ENCODE peak calls at places on chromosomes 1 and 21, in five cellular contexts. One of them, this sample, is unnamed.

GRCh38 chr1:44249543-44249942 is 36.3 kb downstream of the DMAP1 start:
- DNase-seq in central memory CD8-positive, alpha-beta T cell: no peak
- DNase-seq in SK-N-SH: peak; percentile 48
- DNase-seq in T-cell: no peak
- DNase-seq in T-helper 1 cell: no peak
- DNase-seq in this sample: no peak

GRCh38 chr1:29416267-29416666 is 179.9 kb downstream of the PTPRU start:
- DNase-seq in T-cell: no peak
- DNase-seq in T-helper 1 cell: no peak
- DNase-seq in central memory CD8-positive, alpha-beta T cell: no peak
- DNase-seq in SK-N-SH: no peak
- DNase-seq in this sample: no peak

GRCh38 chr1:54323324-54323739 is 82.9 kb downstream of the SSBP3 start:
- DNase-seq in T-cell: no peak
- DNase-seq in central memory CD8-positive, alpha-beta T cell: no peak
- DNase-seq in T-helper 1 cell: no peak
- DNase-seq in SK-N-SH: no peak
- DNase-seq in this sample: no peak

GRCh38 chr1:156565519-156565918 is 6.8 kb downstream of the IQGAP3 start:
- DNase-seq in T-cell: no peak
- DNase-seq in T-helper 1 cell: no peak
- DNase-seq in SK-N-SH: no peak
- DNase-seq in central memory CD8-positive, alpha-beta T cell: no peak
- DNase-seq in this sample: no peak

GRCh38 chr1:222334026-222334680 is 213.8 kb downstream of the HHIPL2 start:
- DNase-seq in SK-N-SH: no peak
- DNase-seq in central memory CD8-positive, alpha-beta T cell: no peak
- DNase-seq in T-helper 1 cell: no peak
- DNase-seq in T-cell: no peak
- DNase-seq in this sample: no peak

GRCh38 chr1:29474845-29475244 is 238.5 kb downstream of the PTPRU start:
- DNase-seq in SK-N-SH: no peak
- DNase-seq in T-helper 1 cell: no peak
- DNase-seq in central memory CD8-positive, alpha-beta T cell: no peak
- DNase-seq in T-cell: no peak
- DNase-seq in this sample: no peak

GRCh38 chr21:36169465-36170128 is 13.0 kb downstream of the DOP1B start:
- DNase-seq in T-helper 1 cell: no peak
- DNase-seq in SK-N-SH: no peak
- DNase-seq in T-cell: no peak
- DNase-seq in central memory CD8-positive, alpha-beta T cell: no peak
- DNase-seq in this sample: no peak

GRCh38 chr1:150973258-150973825 is 1.3 kb downstream of the CERS2 start:
- DNase-seq in central memory CD8-positive, alpha-beta T cell: no peak
- DNase-seq in SK-N-SH: peak; percentile 58
- DNase-seq in T-helper 1 cell: no peak
- DNase-seq in T-cell: no peak
- DNase-seq in this sample: no peak

GRCh38 chr1:210653771-210654170 is 325.1 kb downstream of the HHAT start:
- DNase-seq in SK-N-SH: no peak
- DNase-seq in T-cell: no peak
- DNase-seq in T-helper 1 cell: peak; percentile 51
- DNase-seq in central memory CD8-positive, alpha-beta T cell: no peak
- DNase-seq in this sample: peak; percentile 17

GRCh38 chr1:12438349-12438924 is 179.6 kb downstream of the DHRS3 start:
- DNase-seq in T-helper 1 cell: peak; percentile 74
- DNase-seq in SK-N-SH: no peak
- DNase-seq in central memory CD8-positive, alpha-beta T cell: peak; percentile 54
- DNase-seq in T-cell: peak; percentile 20
- DNase-seq in this sample: no peak

GRCh38 chr1:58739851-58740466 is 40.1 kb upstream of the MYSM1 start:
- DNase-seq in central memory CD8-positive, alpha-beta T cell: no peak
- DNase-seq in T-helper 1 cell: peak; percentile 56
- DNase-seq in SK-N-SH: peak; percentile 60
- DNase-seq in T-cell: no peak
- DNase-seq in this sample: peak; percentile 80

GRCh38 chr1:115976900-115977480 is 677 bp downstream of the SLC22A15 start:
- DNase-seq in T-cell: no peak
- DNase-seq in central memory CD8-positive, alpha-beta T cell: no peak
- DNase-seq in T-helper 1 cell: no peak
- DNase-seq in SK-N-SH: peak; percentile 24
- DNase-seq in this sample: peak; percentile 58

GRCh38 chr1:110286564-110286963 is 52.6 kb upstream of the RBM15 start:
- DNase-seq in T-helper 1 cell: no peak
- DNase-seq in T-cell: no peak
- DNase-seq in central memory CD8-positive, alpha-beta T cell: no peak
- DNase-seq in SK-N-SH: no peak
- DNase-seq in this sample: no peak

GRCh38 chr1:151729157-151729965 is 8.0 kb downstream of the RIIAD1 start:
- DNase-seq in T-cell: no peak
- DNase-seq in T-helper 1 cell: no peak
- DNase-seq in SK-N-SH: no peak
- DNase-seq in central memory CD8-positive, alpha-beta T cell: no peak
- DNase-seq in this sample: peak; percentile 10

GRCh38 chr1:185406006-185406974 is 89.2 kb upstream of the IVNS1ABP start:
- DNase-seq in T-helper 1 cell: no peak
- DNase-seq in SK-N-SH: no peak
- DNase-seq in central memory CD8-positive, alpha-beta T cell: no peak
- DNase-seq in T-cell: no peak
- DNase-seq in this sample: no peak

GRCh38 chr21:45256021-45256911 is 31.4 kb downstream of the POFUT2 start:
- DNase-seq in T-helper 1 cell: no peak
- DNase-seq in T-cell: no peak
- DNase-seq in SK-N-SH: peak; percentile 57
- DNase-seq in central memory CD8-positive, alpha-beta T cell: no peak
- DNase-seq in this sample: no peak

GRCh38 chr1:54380285-54380882 is 25.8 kb downstream of the SSBP3 start:
- DNase-seq in T-helper 1 cell: peak; percentile 15
- DNase-seq in T-cell: no peak
- DNase-seq in central memory CD8-positive, alpha-beta T cell: peak; percentile 14
- DNase-seq in SK-N-SH: no peak
- DNase-seq in this sample: peak; percentile 80

GRCh38 chr1:234851450-234852438 is 241.8 kb upstream of the IRF2BP2 start:
- DNase-seq in central memory CD8-positive, alpha-beta T cell: no peak
- DNase-seq in T-cell: no peak
- DNase-seq in T-helper 1 cell: peak; percentile 42
- DNase-seq in SK-N-SH: no peak
- DNase-seq in this sample: no peak

GRCh38 chr1:99652881-99653281 is 7.0 kb downstream of the PALMD start:
- DNase-seq in T-helper 1 cell: no peak
- DNase-seq in T-cell: no peak
- DNase-seq in central memory CD8-positive, alpha-beta T cell: no peak
- DNase-seq in SK-N-SH: no peak
- DNase-seq in this sample: no peak

GRCh38 chr1:107935396-107936064 is 29.4 kb downstream of the VAV3 start:
- DNase-seq in T-helper 1 cell: peak; percentile 76
- DNase-seq in central memory CD8-positive, alpha-beta T cell: no peak
- DNase-seq in SK-N-SH: no peak
- DNase-seq in T-cell: no peak
- DNase-seq in this sample: no peak

GRCh38 chr1:183218039-183218618 is 32.1 kb downstream of the LAMC2 start:
- DNase-seq in T-helper 1 cell: no peak
- DNase-seq in T-cell: no peak
- DNase-seq in SK-N-SH: no peak
- DNase-seq in central memory CD8-positive, alpha-beta T cell: no peak
- DNase-seq in this sample: peak; percentile 59

GRCh38 chr1:25914074-25914995 is 8.1 kb upstream of the STMN1 start:
- DNase-seq in T-helper 1 cell: no peak
- DNase-seq in SK-N-SH: no peak
- DNase-seq in T-cell: no peak
- DNase-seq in central memory CD8-positive, alpha-beta T cell: no peak
- DNase-seq in this sample: no peak

GRCh38 chr1:110173466-110174117 is 23.3 kb downstream of the SLC6A17 start:
- DNase-seq in SK-N-SH: no peak
- DNase-seq in central memory CD8-positive, alpha-beta T cell: no peak
- DNase-seq in T-helper 1 cell: no peak
- DNase-seq in T-cell: no peak
- DNase-seq in this sample: no peak

GRCh38 chr1:147223740-147224615 is 1.2 kb downstream of the FMO5 start:
- DNase-seq in T-helper 1 cell: no peak
- DNase-seq in central memory CD8-positive, alpha-beta T cell: no peak
- DNase-seq in SK-N-SH: no peak
- DNase-seq in T-cell: no peak
- DNase-seq in this sample: no peak

GRCh38 chr1:219467524-219467923 is 145.4 kb downstream of the ZC3H11B start:
- DNase-seq in central memory CD8-positive, alpha-beta T cell: no peak
- DNase-seq in T-cell: no peak
- DNase-seq in SK-N-SH: no peak
- DNase-seq in T-helper 1 cell: no peak
- DNase-seq in this sample: no peak

GRCh38 chr1:184396081-184396480 is 9.3 kb downstream of the C1orf21 start:
- DNase-seq in T-helper 1 cell: no peak
- DNase-seq in central memory CD8-positive, alpha-beta T cell: no peak
- DNase-seq in SK-N-SH: no peak
- DNase-seq in T-cell: no peak
- DNase-seq in this sample: no peak

GRCh38 chr1:56872597-56872996 is 18.0 kb downstream of the C8A start:
- DNase-seq in T-helper 1 cell: no peak
- DNase-seq in T-cell: no peak
- DNase-seq in central memory CD8-positive, alpha-beta T cell: no peak
- DNase-seq in SK-N-SH: no peak
- DNase-seq in this sample: no peak

GRCh38 chr1:199157494-199157893 is 518.7 kb downstream of the PTPRC start:
- DNase-seq in T-helper 1 cell: no peak
- DNase-seq in SK-N-SH: no peak
- DNase-seq in central memory CD8-positive, alpha-beta T cell: no peak
- DNase-seq in T-cell: no peak
- DNase-seq in this sample: peak; percentile 95

GRCh38 chr1:175482072-175482451 is 261.3 kb downstream of the TNR start:
- DNase-seq in T-cell: no peak
- DNase-seq in T-helper 1 cell: no peak
- DNase-seq in SK-N-SH: no peak
- DNase-seq in central memory CD8-positive, alpha-beta T cell: no peak
- DNase-seq in this sample: no peak

GRCh38 chr1:155864393-155864792 is 5.0 kb downstream of the SYT11 start:
- DNase-seq in SK-N-SH: no peak
- DNase-seq in T-helper 1 cell: no peak
- DNase-seq in central memory CD8-positive, alpha-beta T cell: no peak
- DNase-seq in T-cell: no peak
- DNase-seq in this sample: no peak

This sample was measured in G401.